ENCODE peak calls at places on chromosomes 6 and 20, in six cellular contexts. G is HFF-Myc, Z is T-helper 22 cell, B is EL, Q is HS-5, P is nephron progenitor cell. J is an unnamed sample.

GRCh38 chr20:35318502-35319157 is 26.4 kb upstream of the FAM83C start:
- DNase-seq in G (peak; percentile 79), Q (peak; percentile 92), Z (no peak), B (peak; percentile 98), P (no peak), J (peak; percentile 90)

GRCh38 chr20:44776977-44777376 is 31.3 kb downstream of the KCNK15 start:
- DNase-seq in P (peak; percentile 82), B (peak; percentile 17), G (no peak), Q (no peak), Z (no peak), J (peak; percentile 41)

GRCh38 chr6:41371461-41371991 is 36.1 kb downstream of the NCR2 start:
- DNase-seq in B (peak; percentile 66), G (no peak), Z (no peak), P (peak; percentile 70), Q (no peak), J (peak; percentile 65)

GRCh38 chr20:46142124-46142523 is 24.0 kb downstream of the CD40 start:
- DNase-seq in B (no peak), G (no peak), Q (no peak), Z (no peak), P (no peak), J (no peak)

GRCh38 chr6:147566244-147566898 is 57.9 kb downstream of the SAMD5 start:
- DNase-seq in Q (no peak), Z (no peak), B (no peak), P (peak; percentile 10), G (no peak), J (no peak)

GRCh38 chr6:157989541-157990289 is 8.1 kb downstream of the SYNJ2 start:
- DNase-seq in P (no peak), G (no peak), Q (no peak), Z (no peak), B (peak; percentile 67), J (peak; percentile 68)

GRCh38 chr6:151098166-151098565 is 141.6 kb upstream of the AKAP12 start:
- DNase-seq in Z (no peak), G (no peak), P (no peak), Q (no peak), B (no peak), J (no peak)

GRCh38 chr20:19249515-19249914 is 37.1 kb downstream of the SLC24A3 start:
- DNase-seq in B (no peak), Q (no peak), Z (no peak), P (no peak), G (no peak), J (peak; percentile 46)

GRCh38 chr6:139112146-139112545 is 22.7 kb upstream of the HECA start:
- DNase-seq in P (no peak), G (no peak), B (peak; percentile 52), Q (no peak), Z (no peak), J (peak; percentile 57)

GRCh38 chr20:51382986-51383821 is 159.3 kb downstream of the NFATC2 start:
- DNase-seq in B (peak; percentile 26), G (no peak), Z (no peak), P (peak; percentile 38), Q (no peak), J (peak; percentile 40)

GRCh38 chr6:85278456-85279035 is 171.3 kb upstream of the NT5E start:
- DNase-seq in G (no peak), B (no peak), P (no peak), Z (no peak), Q (no peak), J (peak; percentile 1)

GRCh38 chr20:33282196-33282934 is 649 bp upstream of the BPIFB1 start:
- DNase-seq in Q (no peak), P (no peak), Z (no peak), B (no peak), G (no peak), J (no peak)

GRCh38 chr6:52390361-52390727 is 28.4 kb downstream of the PAQR8 start:
- DNase-seq in Q (peak; percentile 47), B (peak; percentile 76), Z (peak; percentile 65), P (no peak), G (peak; percentile 85), J (peak; percentile 65)

GRCh38 chr6:111096246-111096645 is 8.9 kb downstream of the SLC16A10 start:
- DNase-seq in Q (no peak), P (no peak), Z (peak; percentile 25), B (no peak), G (no peak), J (no peak)

GRCh38 chr6:101181006-101181405 is 212.5 kb upstream of the GRIK2 start:
- DNase-seq in P (no peak), B (peak; percentile 3), Q (no peak), G (no peak), Z (no peak), J (peak; percentile 36)

GRCh38 chr6:141421378-141421777 is 711.3 kb upstream of the GJE1 start:
- DNase-seq in B (peak; percentile 89), G (peak; percentile 67), P (no peak), Z (no peak), Q (peak; percentile 62), J (peak; percentile 90)

GRCh38 chr6:37354526-37355384 is 972 bp downstream of the RNF8 start:
- DNase-seq in Z (no peak), P (peak; percentile 57), Q (no peak), B (peak; percentile 44), G (no peak), J (peak; percentile 40)

GRCh38 chr6:149925974-149926777 is 3.3 kb upstream of the RAET1G start:
- DNase-seq in G (peak; percentile 54), Z (peak; percentile 34), Q (peak; percentile 53), B (peak; percentile 80), P (peak; percentile 90), J (peak; percentile 80)

J was measured in EH.